ENCODE peak calls at places on chromosomes 5 and 9, in eight cellular contexts. One of them, this sample, is unnamed.

GRCh38 chr9:2570615-2571479 is 50.7 kb upstream of the VLDLR start:
- DNase-seq in spleen: no peak
- DNase-seq in pancreas: peak
- DNase-seq in kidney: peak
- DNase-seq in astrocyte: peak
- DNase-seq in CD8-positive, alpha-beta T cell: no peak
- DNase-seq in endothelial cell of umbilical vein: peak
- DNase-seq in adrenal gland: peak
- DNase-seq in this sample: no peak

GRCh38 chr5:93741136-93741811 is at the start of gene POU5F2:
- DNase-seq in spleen: no peak
- DNase-seq in pancreas: no peak
- DNase-seq in kidney: no peak
- DNase-seq in astrocyte: no peak
- DNase-seq in CD8-positive, alpha-beta T cell: no peak
- DNase-seq in endothelial cell of umbilical vein: no peak
- DNase-seq in adrenal gland: no peak
- DNase-seq in this sample: peak

GRCh38 chr9:77893706-77894105 is 137.9 kb downstream of the GNAQ start:
- DNase-seq in spleen: no peak
- DNase-seq in pancreas: no peak
- DNase-seq in kidney: no peak
- DNase-seq in astrocyte: no peak
- DNase-seq in CD8-positive, alpha-beta T cell: no peak
- DNase-seq in endothelial cell of umbilical vein: no peak
- DNase-seq in adrenal gland: no peak
- DNase-seq in this sample: no peak

GRCh38 chr5:84259221-84260045 is 125.2 kb downstream of the EDIL3 start:
- DNase-seq in spleen: no peak
- DNase-seq in pancreas: no peak
- DNase-seq in kidney: no peak
- DNase-seq in astrocyte: peak
- DNase-seq in CD8-positive, alpha-beta T cell: no peak
- DNase-seq in endothelial cell of umbilical vein: no peak
- DNase-seq in adrenal gland: no peak
- DNase-seq in this sample: no peak

GRCh38 chr5:128196791-128197190 is 113.2 kb downstream of the SLC12A2 start:
- DNase-seq in spleen: no peak
- DNase-seq in pancreas: no peak
- DNase-seq in kidney: no peak
- DNase-seq in astrocyte: peak
- DNase-seq in CD8-positive, alpha-beta T cell: no peak
- DNase-seq in endothelial cell of umbilical vein: no peak
- DNase-seq in adrenal gland: no peak
- DNase-seq in this sample: no peak

GRCh38 chr9:115969096-115969495 is 184.5 kb upstream of the PAPPA start:
- DNase-seq in spleen: no peak
- DNase-seq in pancreas: no peak
- DNase-seq in kidney: no peak
- DNase-seq in astrocyte: peak
- DNase-seq in CD8-positive, alpha-beta T cell: no peak
- DNase-seq in endothelial cell of umbilical vein: no peak
- DNase-seq in adrenal gland: no peak
- DNase-seq in this sample: peak

GRCh38 chr5:97443740-97444139 is 260.7 kb upstream of the RIOK2 start:
- DNase-seq in spleen: peak
- DNase-seq in pancreas: no peak
- DNase-seq in kidney: no peak
- DNase-seq in astrocyte: no peak
- DNase-seq in CD8-positive, alpha-beta T cell: no peak
- DNase-seq in endothelial cell of umbilical vein: no peak
- DNase-seq in adrenal gland: no peak
- DNase-seq in this sample: no peak

GRCh38 chr5:132506094-132506692 is 15.6 kb upstream of the IRF1 start:
- DNase-seq in spleen: no peak
- DNase-seq in pancreas: no peak
- DNase-seq in kidney: no peak
- DNase-seq in astrocyte: peak
- DNase-seq in CD8-positive, alpha-beta T cell: no peak
- DNase-seq in endothelial cell of umbilical vein: peak
- DNase-seq in adrenal gland: no peak
- DNase-seq in this sample: peak

GRCh38 chr9:119003882-119004617 is 365.2 kb downstream of the BRINP1 start:
- DNase-seq in spleen: no peak
- DNase-seq in pancreas: no peak
- DNase-seq in kidney: no peak
- DNase-seq in astrocyte: peak
- DNase-seq in CD8-positive, alpha-beta T cell: no peak
- DNase-seq in endothelial cell of umbilical vein: no peak
- DNase-seq in adrenal gland: no peak
- DNase-seq in this sample: no peak

GRCh38 chr5:154205441-154206117 is 15.0 kb downstream of the GALNT10 start:
- DNase-seq in spleen: no peak
- DNase-seq in pancreas: no peak
- DNase-seq in kidney: no peak
- DNase-seq in astrocyte: peak
- DNase-seq in CD8-positive, alpha-beta T cell: no peak
- DNase-seq in endothelial cell of umbilical vein: no peak
- DNase-seq in adrenal gland: no peak
- DNase-seq in this sample: no peak

GRCh38 chr5:158938181-158938580 is 161.5 kb downstream of the EBF1 start:
- DNase-seq in spleen: no peak
- DNase-seq in pancreas: no peak
- DNase-seq in kidney: no peak
- DNase-seq in astrocyte: no peak
- DNase-seq in CD8-positive, alpha-beta T cell: no peak
- DNase-seq in endothelial cell of umbilical vein: no peak
- DNase-seq in adrenal gland: peak
- DNase-seq in this sample: no peak

GRCh38 chr9:15622596-15622995 is 69.8 kb downstream of the CCDC171 start:
- DNase-seq in spleen: no peak
- DNase-seq in pancreas: no peak
- DNase-seq in kidney: no peak
- DNase-seq in astrocyte: peak
- DNase-seq in CD8-positive, alpha-beta T cell: no peak
- DNase-seq in endothelial cell of umbilical vein: peak
- DNase-seq in adrenal gland: no peak
- DNase-seq in this sample: no peak

GRCh38 chr9:95511952-95512750 is 4.6 kb downstream of the PTCH1 start:
- DNase-seq in spleen: no peak
- DNase-seq in pancreas: no peak
- DNase-seq in kidney: peak
- DNase-seq in astrocyte: no peak
- DNase-seq in CD8-positive, alpha-beta T cell: no peak
- DNase-seq in endothelial cell of umbilical vein: no peak
- DNase-seq in adrenal gland: no peak
- DNase-seq in this sample: no peak

GRCh38 chr5:40841068-40841805 is at the start of gene CARD6:
- DNase-seq in spleen: no peak
- DNase-seq in pancreas: no peak
- DNase-seq in kidney: no peak
- DNase-seq in astrocyte: no peak
- DNase-seq in CD8-positive, alpha-beta T cell: no peak
- DNase-seq in endothelial cell of umbilical vein: peak
- DNase-seq in adrenal gland: peak
- DNase-seq in this sample: no peak

GRCh38 chr5:113693205-113693553 is 179.7 kb downstream of the YTHDC2 start:
- DNase-seq in spleen: no peak
- DNase-seq in pancreas: no peak
- DNase-seq in kidney: no peak
- DNase-seq in astrocyte: no peak
- DNase-seq in CD8-positive, alpha-beta T cell: no peak
- DNase-seq in endothelial cell of umbilical vein: peak
- DNase-seq in adrenal gland: no peak
- DNase-seq in this sample: no peak

GRCh38 chr5:146785065-146785464 is 93.5 kb downstream of the PPP2R2B start:
- DNase-seq in spleen: no peak
- DNase-seq in pancreas: no peak
- DNase-seq in kidney: no peak
- DNase-seq in astrocyte: no peak
- DNase-seq in CD8-positive, alpha-beta T cell: no peak
- DNase-seq in endothelial cell of umbilical vein: no peak
- DNase-seq in adrenal gland: peak
- DNase-seq in this sample: no peak

GRCh38 chr5:65913519-65913918 is 12.9 kb upstream of the ERBIN start:
- DNase-seq in spleen: no peak
- DNase-seq in pancreas: no peak
- DNase-seq in kidney: no peak
- DNase-seq in astrocyte: no peak
- DNase-seq in CD8-positive, alpha-beta T cell: no peak
- DNase-seq in endothelial cell of umbilical vein: no peak
- DNase-seq in adrenal gland: no peak
- DNase-seq in this sample: no peak

DNA sequence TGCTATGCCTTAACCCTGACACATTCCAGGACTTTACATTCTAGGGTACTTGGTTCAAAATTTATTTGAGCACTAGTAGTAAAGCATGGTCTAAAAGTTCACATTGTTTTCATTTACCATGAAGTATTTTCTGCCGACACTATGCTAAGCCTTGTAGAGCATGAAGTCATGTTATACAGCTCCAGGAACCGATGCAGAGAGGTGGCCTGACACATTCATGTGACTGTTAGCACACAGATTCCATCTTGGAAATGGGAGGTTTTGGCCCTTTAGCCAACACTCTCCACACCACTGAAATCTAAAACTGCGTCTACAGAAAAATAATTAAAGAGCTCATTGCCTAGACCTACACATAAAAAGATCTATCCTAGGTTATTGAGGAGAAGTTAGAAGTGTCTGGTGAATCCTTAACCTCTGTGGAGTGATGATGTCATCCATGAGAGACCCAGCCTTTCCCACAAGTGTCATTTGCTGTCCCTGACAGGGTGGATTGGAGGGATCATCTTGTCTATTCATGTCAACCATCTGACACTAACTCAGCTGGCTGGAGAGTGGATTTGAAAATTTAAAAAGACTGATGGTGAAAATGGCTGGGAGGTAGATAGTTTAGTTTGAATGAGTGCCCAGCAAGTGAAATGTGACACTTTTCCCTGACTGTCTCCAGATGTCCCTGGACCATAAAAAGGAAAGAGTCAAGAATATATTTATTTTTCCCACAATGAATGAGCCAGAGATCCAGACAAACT is 1.3 kb downstream of the RANBP3L start:
- DNase-seq in spleen: no peak
- DNase-seq in pancreas: no peak
- DNase-seq in kidney: no peak
- DNase-seq in astrocyte: no peak
- DNase-seq in CD8-positive, alpha-beta T cell: no peak
- DNase-seq in endothelial cell of umbilical vein: no peak
- DNase-seq in adrenal gland: no peak
- DNase-seq in this sample: no peak
- H3K27ac ChIP-seq in spleen: no peak
- H3K27ac ChIP-seq in pancreas: no peak
- H3K27ac ChIP-seq in kidney: peak
- H3K27ac ChIP-seq in astrocyte: no peak
- H3K27ac ChIP-seq in CD8-positive, alpha-beta T cell: no peak
- H3K27ac ChIP-seq in endothelial cell of umbilical vein: no peak
- H3K27ac ChIP-seq in adrenal gland: no peak
- H3K27ac ChIP-seq in this sample: peak

DNA sequence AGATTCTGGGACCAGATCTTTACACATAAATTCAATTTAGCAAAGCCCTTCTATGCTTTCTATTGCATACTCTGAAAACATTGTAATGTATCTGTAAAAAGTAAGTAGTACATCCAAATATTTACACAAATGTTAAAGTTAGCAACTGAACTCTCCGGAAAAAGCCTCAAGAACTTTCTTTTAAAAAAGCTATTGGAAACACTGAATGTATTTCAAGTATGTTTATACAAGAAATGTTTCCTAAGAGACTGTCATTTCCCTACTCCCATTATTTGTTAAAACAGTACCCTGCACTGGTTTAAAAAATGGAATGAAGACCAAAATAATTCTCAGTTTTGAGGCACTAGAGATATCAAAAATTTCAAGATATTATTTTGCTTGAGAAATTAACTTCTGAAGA is 44.8 kb upstream of the TRIM36 start:
- DNase-seq in spleen: no peak
- DNase-seq in pancreas: no peak
- DNase-seq in kidney: no peak
- DNase-seq in astrocyte: no peak
- DNase-seq in CD8-positive, alpha-beta T cell: no peak
- DNase-seq in endothelial cell of umbilical vein: no peak
- DNase-seq in adrenal gland: no peak
- DNase-seq in this sample: peak
- H3K27ac ChIP-seq in spleen: no peak
- H3K27ac ChIP-seq in pancreas: no peak
- H3K27ac ChIP-seq in kidney: no peak
- H3K27ac ChIP-seq in astrocyte: no peak
- H3K27ac ChIP-seq in CD8-positive, alpha-beta T cell: no peak
- H3K27ac ChIP-seq in endothelial cell of umbilical vein: no peak
- H3K27ac ChIP-seq in adrenal gland: no peak
- H3K27ac ChIP-seq in this sample: no peak

DNA sequence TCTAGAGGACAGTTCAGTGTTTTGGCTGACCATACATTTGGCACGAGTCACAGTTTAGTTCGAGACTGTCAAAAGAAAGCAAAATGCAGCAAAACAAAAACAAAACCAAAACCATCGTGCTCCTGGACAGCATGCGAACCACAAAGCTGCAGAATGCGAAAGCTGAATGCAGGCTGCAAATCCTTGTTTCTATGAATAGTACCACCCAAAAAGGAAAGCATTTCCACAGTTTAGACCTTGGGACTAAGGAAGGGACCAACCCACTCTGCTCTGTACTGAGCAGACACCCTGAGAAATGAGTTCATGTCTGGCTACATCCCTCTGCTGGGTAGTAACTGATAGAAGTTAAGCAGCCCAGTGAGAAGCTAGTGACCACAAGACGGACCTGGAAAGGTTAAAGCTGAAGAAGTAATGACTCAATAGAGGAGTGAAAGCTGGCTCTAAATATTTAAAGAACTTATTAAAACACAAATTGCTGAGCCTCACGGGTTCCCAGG is 3.9 kb downstream of the GCNT4 start:
- DNase-seq in spleen: no peak
- DNase-seq in pancreas: no peak
- DNase-seq in kidney: no peak
- DNase-seq in astrocyte: peak
- DNase-seq in CD8-positive, alpha-beta T cell: no peak
- DNase-seq in endothelial cell of umbilical vein: no peak
- DNase-seq in adrenal gland: no peak
- DNase-seq in this sample: peak
- H3K27ac ChIP-seq in spleen: no peak
- H3K27ac ChIP-seq in pancreas: no peak
- H3K27ac ChIP-seq in kidney: no peak
- H3K27ac ChIP-seq in astrocyte: peak
- H3K27ac ChIP-seq in CD8-positive, alpha-beta T cell: no peak
- H3K27ac ChIP-seq in endothelial cell of umbilical vein: no peak
- H3K27ac ChIP-seq in adrenal gland: no peak
- H3K27ac ChIP-seq in this sample: no peak

DNA sequence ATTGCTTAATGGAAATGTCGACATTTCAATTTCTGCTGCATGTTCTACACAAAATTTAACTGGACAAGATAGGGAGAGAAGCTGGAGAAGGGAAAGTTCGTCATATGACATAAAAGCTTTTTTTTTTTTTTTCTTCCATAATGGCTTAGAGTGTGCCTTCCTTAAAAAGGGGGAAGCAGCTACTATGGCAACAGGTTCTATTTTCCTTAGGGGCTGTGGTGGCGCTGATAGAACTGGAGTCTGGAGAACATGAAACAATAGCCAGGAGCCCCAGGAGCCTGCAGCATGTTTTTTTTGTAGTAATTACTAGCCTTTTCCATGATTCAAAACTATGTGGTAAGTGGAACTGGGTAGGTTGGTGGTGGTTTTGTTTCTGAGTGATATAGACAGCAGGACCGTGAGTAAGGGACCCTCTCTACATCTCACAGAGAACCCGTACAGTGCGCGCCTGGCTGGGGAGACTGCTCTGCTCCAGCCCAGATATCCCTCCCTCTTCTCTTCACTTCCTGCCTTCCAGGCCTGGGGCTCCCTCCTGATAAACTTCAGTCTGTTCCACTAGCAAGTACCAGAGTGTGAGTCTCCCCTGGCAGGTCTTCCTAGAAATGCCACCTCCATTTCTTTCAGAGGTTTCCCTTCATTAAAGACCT is 301.6 kb downstream of the NR3C1 start:
- DNase-seq in spleen: no peak
- DNase-seq in pancreas: no peak
- DNase-seq in kidney: no peak
- DNase-seq in astrocyte: no peak
- DNase-seq in CD8-positive, alpha-beta T cell: no peak
- DNase-seq in endothelial cell of umbilical vein: no peak
- DNase-seq in adrenal gland: no peak
- DNase-seq in this sample: no peak
- H3K27ac ChIP-seq in spleen: no peak
- H3K27ac ChIP-seq in pancreas: no peak
- H3K27ac ChIP-seq in kidney: no peak
- H3K27ac ChIP-seq in astrocyte: no peak
- H3K27ac ChIP-seq in CD8-positive, alpha-beta T cell: no peak
- H3K27ac ChIP-seq in endothelial cell of umbilical vein: no peak
- H3K27ac ChIP-seq in adrenal gland: no peak
- H3K27ac ChIP-seq in this sample: peak